ENCODE peak calls at places on chromosome 16, in seven cellular contexts. A is nephron progenitor cell; V is anterior cingulate cortex; G is amniotic epithelial cell; P is erythroblast; H is activated CD4-positive, alpha-beta T cell treated with anti-CD3 and anti-CD28 coated beads for 4 hours; K is stimulated activated CD4-positive, alpha-beta T cell treated with anti-CD3 and anti-CD28 coated beads, Interleukin-12 subunit alpha, Interleukin-12 subunit beta, amount 100 ng/mL, for 24 hours. T is an unnamed sample.

GRCh38 chr16:57284952-57285263 is 436 bp upstream of the PLLP start:
- DNase-seq in V (no peak), H (no peak), A (no peak), P (peak), G (no peak), K (no peak), T (no peak)

GRCh38 chr16:88936008-88936912 is 40.7 kb downstream of the CBFA2T3 start:
- DNase-seq in A (no peak), K (no peak), H (no peak), G (no peak), V (no peak), P (no peak), T (no peak)

GRCh38 chr16:51881731-51882130 is 665.2 kb downstream of the TOX3 start:
- DNase-seq in G (peak), V (no peak), P (no peak), K (no peak), A (no peak), H (no peak), T (peak)

GRCh38 chr16:53743149-53743566 is 39.2 kb downstream of the FTO start:
- DNase-seq in P (peak), A (no peak), G (no peak), K (no peak), V (no peak), H (peak), T (peak)

GRCh38 chr16:60636117-60636516 is 1400.1 kb downstream of the CDH8 start:
- DNase-seq in G (no peak), P (no peak), V (no peak), K (no peak), H (no peak), A (no peak), T (no peak)

GRCh38 chr16:88326611-88327485 is 55.9 kb upstream of the ZNF469 start:
- DNase-seq in P (no peak), A (no peak), K (no peak), V (no peak), G (no peak), H (no peak), T (no peak)

GRCh38 chr16:24999088-24999670 is 16.0 kb downstream of the ARHGAP17 start:
- DNase-seq in K (no peak), P (no peak), V (no peak), H (no peak), A (no peak), G (no peak), T (no peak)

GRCh38 chr16:85211247-85211910 is 99.1 kb upstream of the CIBAR2 start:
- DNase-seq in H (no peak), K (no peak), V (no peak), P (no peak), G (peak), A (no peak), T (peak)

GRCh38 chr16:31128711-31129567 is 6.6 kb downstream of the PRSS8 start:
- DNase-seq in G (no peak), H (no peak), P (peak), V (no peak), A (no peak), K (no peak), T (no peak)

GRCh38 chr16:89022051-89022836 is 45.2 kb upstream of the CBFA2T3 start:
- DNase-seq in H (no peak), V (no peak), P (no peak), K (no peak), G (no peak), A (no peak), T (no peak)

GRCh38 chr16:81618661-81619060 is 160.4 kb upstream of the PLCG2 start:
- DNase-seq in V (no peak), A (no peak), G (peak), P (no peak), H (no peak), K (no peak), T (no peak)

GRCh38 chr16:86663691-86664517 is 85.6 kb downstream of the FOXL1 start:
- DNase-seq in G (peak), K (peak), A (no peak), P (no peak), V (no peak), H (no peak), T (peak)

GRCh38 chr16:86355538-86355937 is 154.8 kb upstream of the FOXF1 start:
- DNase-seq in A (no peak), H (no peak), G (peak), V (no peak), K (no peak), P (no peak), T (peak)

GRCh38 chr16:75483222-75483621 is 12.0 kb downstream of the CHST6 start:
- DNase-seq in A (no peak), G (peak), V (no peak), H (no peak), K (no peak), P (no peak), T (no peak)

GRCh38 chr16:25553711-25554436 is 137.9 kb upstream of the HS3ST4 start:
- DNase-seq in H (no peak), K (no peak), G (no peak), A (no peak), P (peak), V (no peak), T (no peak)

GRCh38 chr16:70738083-70738977 is 52.5 kb upstream of the MTSS2 start:
- DNase-seq in A (peak), P (peak), K (peak), G (peak), V (no peak), H (no peak), T (peak)

GRCh38 chr16:80689487-80689886 is 114.9 kb downstream of the CDYL2 start:
- DNase-seq in A (no peak), K (no peak), V (no peak), G (no peak), H (no peak), P (no peak), T (no peak)

GRCh38 chr16:783404-784161 is 4.6 kb downstream of the RPUSD1 start:
- DNase-seq in V (no peak), G (peak), P (peak), H (no peak), A (no peak), K (peak), T (no peak)

GRCh38 chr16:31016018-31016417 is 5.6 kb upstream of the STX1B start:
- DNase-seq in K (no peak), V (no peak), A (no peak), G (no peak), H (no peak), P (no peak), T (no peak)

GRCh38 chr16:3793161-3793576 is 75.8 kb upstream of the TRAP1 start:
- DNase-seq in K (no peak), H (no peak), V (no peak), G (no peak), P (no peak), A (no peak), T (no peak)

GRCh38 chr16:2398520-2398919 is 30.7 kb upstream of the CCNF start:
- DNase-seq in A (no peak), V (no peak), H (no peak), K (no peak), G (no peak), P (no peak), T (no peak)

GRCh38 chr16:21656795-21657768 is 4.7 kb upstream of the IGSF6 start:
- DNase-seq in K (no peak), H (peak), A (peak), V (no peak), G (peak), P (peak), T (peak)

GRCh38 chr16:66728117-66728787 is 23.2 kb downstream of the DYNC1LI2 start:
- DNase-seq in V (no peak), P (peak), A (no peak), H (no peak), K (no peak), G (peak), T (peak)

GRCh38 chr16:10016761-10017160 is 165.5 kb downstream of the GRIN2A start:
- DNase-seq in K (no peak), A (no peak), V (no peak), P (no peak), H (no peak), G (no peak), T (no peak)

GRCh38 chr16:15604460-15605390 is 38.2 kb downstream of the MARF1 start:
- DNase-seq in A (no peak), K (no peak), H (no peak), V (no peak), P (no peak), G (no peak), T (no peak)

GRCh38 chr16:51538707-51539604 is 387.9 kb upstream of the SALL1 start:
- DNase-seq in K (no peak), P (no peak), V (no peak), H (no peak), A (peak), G (peak), T (peak)

GRCh38 chr16:79391395-79391794 is 209.1 kb downstream of the MAF start:
- DNase-seq in P (no peak), G (no peak), V (no peak), A (no peak), K (no peak), H (no peak), T (no peak)

GRCh38 chr16:84314814-84315213 is 20.1 kb downstream of the WFDC1 start:
- DNase-seq in K (no peak), H (no peak), P (no peak), G (peak), V (no peak), A (no peak), T (no peak)

GRCh38 chr16:30884760-30885159 is 9.1 kb downstream of the BCL7C start:
- DNase-seq in K (no peak), H (no peak), G (no peak), A (no peak), V (no peak), P (no peak), T (no peak)

T was measured in mesenchymal stem cell.